ENCODE peak calls at places on chromosomes 2 and 18, in six cellular contexts. One of them, this sample, is unnamed.

GRCh38 chr2:201966691-201967388 is 66.8 kb upstream of the FZD7 start:
- DNase-seq in Kasumi-1: no peak
- DNase-seq in caudate nucleus: no peak
- DNase-seq in NCI-H82: peak
- DNase-seq in HFFc6: no peak
- DNase-seq in pons: no peak
- DNase-seq in this sample: no peak

GRCh38 chr2:9335322-9335754 is 88.0 kb downstream of the ITGB1BP1 start:
- DNase-seq in Kasumi-1: no peak
- DNase-seq in caudate nucleus: no peak
- DNase-seq in NCI-H82: no peak
- DNase-seq in HFFc6: no peak
- DNase-seq in pons: no peak
- DNase-seq in this sample: no peak

GRCh38 chr18:35620765-35621164 is 39.2 kb downstream of the GALNT1 start:
- DNase-seq in Kasumi-1: no peak
- DNase-seq in caudate nucleus: no peak
- DNase-seq in NCI-H82: no peak
- DNase-seq in HFFc6: no peak
- DNase-seq in pons: peak
- DNase-seq in this sample: peak

GRCh38 chr2:124911560-124911959 is 886.5 kb downstream of the CNTNAP5 start:
- DNase-seq in Kasumi-1: no peak
- DNase-seq in caudate nucleus: no peak
- DNase-seq in NCI-H82: no peak
- DNase-seq in HFFc6: no peak
- DNase-seq in pons: peak
- DNase-seq in this sample: no peak

GRCh38 chr2:29463181-29463900 is 348.1 kb downstream of the CLIP4 start:
- DNase-seq in Kasumi-1: no peak
- DNase-seq in caudate nucleus: no peak
- DNase-seq in NCI-H82: no peak
- DNase-seq in HFFc6: peak
- DNase-seq in pons: no peak
- DNase-seq in this sample: no peak

GRCh38 chr2:54546518-54546917 is 90.4 kb downstream of the SPTBN1 start:
- DNase-seq in Kasumi-1: no peak
- DNase-seq in caudate nucleus: no peak
- DNase-seq in NCI-H82: no peak
- DNase-seq in HFFc6: no peak
- DNase-seq in pons: no peak
- DNase-seq in this sample: no peak

GRCh38 chr2:237213325-237214040 is 127.8 kb downstream of the COPS8 start:
- DNase-seq in Kasumi-1: no peak
- DNase-seq in caudate nucleus: no peak
- DNase-seq in NCI-H82: no peak
- DNase-seq in HFFc6: peak
- DNase-seq in pons: no peak
- DNase-seq in this sample: no peak

GRCh38 chr2:184316911-184317310 is 281.4 kb upstream of the ZNF804A start:
- DNase-seq in Kasumi-1: no peak
- DNase-seq in caudate nucleus: no peak
- DNase-seq in NCI-H82: no peak
- DNase-seq in HFFc6: no peak
- DNase-seq in pons: no peak
- DNase-seq in this sample: no peak

GRCh38 chr18:48767090-48767670 is 183.6 kb downstream of the SMAD7 start:
- DNase-seq in Kasumi-1: no peak
- DNase-seq in caudate nucleus: no peak
- DNase-seq in NCI-H82: no peak
- DNase-seq in HFFc6: peak
- DNase-seq in pons: no peak
- DNase-seq in this sample: no peak

GRCh38 chr2:12727085-12727484 is 10.3 kb downstream of the TRIB2 start:
- DNase-seq in Kasumi-1: no peak
- DNase-seq in caudate nucleus: no peak
- DNase-seq in NCI-H82: no peak
- DNase-seq in HFFc6: no peak
- DNase-seq in pons: no peak
- DNase-seq in this sample: no peak

GRCh38 chr18:23735021-23735464 is 45.8 kb downstream of the LAMA3 start:
- DNase-seq in Kasumi-1: no peak
- DNase-seq in caudate nucleus: no peak
- DNase-seq in NCI-H82: no peak
- DNase-seq in HFFc6: no peak
- DNase-seq in pons: no peak
- DNase-seq in this sample: no peak

GRCh38 chr2:143819190-143819735 is 690.0 kb downstream of the ARHGAP15 start:
- DNase-seq in Kasumi-1: peak
- DNase-seq in caudate nucleus: no peak
- DNase-seq in NCI-H82: no peak
- DNase-seq in HFFc6: no peak
- DNase-seq in pons: no peak
- DNase-seq in this sample: no peak

GRCh38 chr18:13217466-13217961 is 1.0 kb upstream of the LDLRAD4 start:
- DNase-seq in Kasumi-1: peak
- DNase-seq in caudate nucleus: peak
- DNase-seq in NCI-H82: peak
- DNase-seq in HFFc6: no peak
- DNase-seq in pons: peak
- DNase-seq in this sample: no peak

GRCh38 chr18:76530846-76531245 is 35.8 kb upstream of the ZNF516 start:
- DNase-seq in Kasumi-1: no peak
- DNase-seq in caudate nucleus: no peak
- DNase-seq in NCI-H82: peak
- DNase-seq in HFFc6: no peak
- DNase-seq in pons: no peak
- DNase-seq in this sample: no peak

GRCh38 chr2:237156131-237156856 is 70.6 kb downstream of the COPS8 start:
- DNase-seq in Kasumi-1: no peak
- DNase-seq in caudate nucleus: no peak
- DNase-seq in NCI-H82: no peak
- DNase-seq in HFFc6: peak
- DNase-seq in pons: no peak
- DNase-seq in this sample: peak

GRCh38 chr18:33577688-33578370 is at the start of gene ASXL3:
- DNase-seq in Kasumi-1: no peak
- DNase-seq in caudate nucleus: peak
- DNase-seq in NCI-H82: peak
- DNase-seq in HFFc6: no peak
- DNase-seq in pons: peak
- DNase-seq in this sample: no peak

GRCh38 chr2:3491306-3491705 is 28.0 kb downstream of the ADI1 start:
- DNase-seq in Kasumi-1: peak
- DNase-seq in caudate nucleus: no peak
- DNase-seq in NCI-H82: peak
- DNase-seq in HFFc6: no peak
- DNase-seq in pons: peak
- DNase-seq in this sample: no peak

GRCh38 chr2:100561191-100561590 is 1.6 kb upstream of the PDCL3 start:
- DNase-seq in Kasumi-1: no peak
- DNase-seq in caudate nucleus: no peak
- DNase-seq in NCI-H82: no peak
- DNase-seq in HFFc6: no peak
- DNase-seq in pons: peak
- DNase-seq in this sample: no peak

GRCh38 chr18:57534535-57534934 is 52.0 kb downstream of the FECH start:
- DNase-seq in Kasumi-1: no peak
- DNase-seq in caudate nucleus: no peak
- DNase-seq in NCI-H82: peak
- DNase-seq in HFFc6: no peak
- DNase-seq in pons: no peak
- DNase-seq in this sample: no peak

GRCh38 chr18:70195014-70195614 is 10.4 kb downstream of the RTTN start:
- DNase-seq in Kasumi-1: no peak
- DNase-seq in caudate nucleus: no peak
- DNase-seq in NCI-H82: no peak
- DNase-seq in HFFc6: no peak
- DNase-seq in pons: no peak
- DNase-seq in this sample: no peak

GRCh38 chr2:226583715-226584114 is 215.9 kb downstream of the IRS1 start:
- DNase-seq in Kasumi-1: no peak
- DNase-seq in caudate nucleus: no peak
- DNase-seq in NCI-H82: no peak
- DNase-seq in HFFc6: peak
- DNase-seq in pons: no peak
- DNase-seq in this sample: no peak

GRCh38 chr2:179107737-179108136 is 57.8 kb upstream of the CCDC141 start:
- DNase-seq in Kasumi-1: no peak
- DNase-seq in caudate nucleus: no peak
- DNase-seq in NCI-H82: no peak
- DNase-seq in HFFc6: no peak
- DNase-seq in pons: no peak
- DNase-seq in this sample: no peak

GRCh38 chr2:119174993-119175347 is 16.4 kb upstream of the C1QL2 start:
- DNase-seq in Kasumi-1: no peak
- DNase-seq in caudate nucleus: no peak
- DNase-seq in NCI-H82: no peak
- DNase-seq in HFFc6: no peak
- DNase-seq in pons: no peak
- DNase-seq in this sample: no peak

GRCh38 chr18:62413189-62413588 is 88.1 kb downstream of the TNFRSF11A start:
- DNase-seq in Kasumi-1: no peak
- DNase-seq in caudate nucleus: no peak
- DNase-seq in NCI-H82: no peak
- DNase-seq in HFFc6: no peak
- DNase-seq in pons: no peak
- DNase-seq in this sample: no peak

GRCh38 chr2:128347701-128348504 is 29.2 kb upstream of the HS6ST1 start:
- DNase-seq in Kasumi-1: no peak
- DNase-seq in caudate nucleus: peak
- DNase-seq in NCI-H82: no peak
- DNase-seq in HFFc6: peak
- DNase-seq in pons: peak
- DNase-seq in this sample: no peak

GRCh38 chr2:6896930-6897759 is 19.6 kb downstream of the RSAD2 start:
- DNase-seq in Kasumi-1: peak
- DNase-seq in caudate nucleus: no peak
- DNase-seq in NCI-H82: peak
- DNase-seq in HFFc6: no peak
- DNase-seq in pons: peak
- DNase-seq in this sample: no peak

GRCh38 chr2:68740184-68740914 is 5.7 kb downstream of the ARHGAP25 start:
- DNase-seq in Kasumi-1: no peak
- DNase-seq in caudate nucleus: no peak
- DNase-seq in NCI-H82: no peak
- DNase-seq in HFFc6: no peak
- DNase-seq in pons: no peak
- DNase-seq in this sample: no peak

GRCh38 chr2:205770557-205770956 is 88.3 kb downstream of the NRP2 start:
- DNase-seq in Kasumi-1: no peak
- DNase-seq in caudate nucleus: no peak
- DNase-seq in NCI-H82: peak
- DNase-seq in HFFc6: no peak
- DNase-seq in pons: no peak
- DNase-seq in this sample: no peak

GRCh38 chr2:194383404-194383803 is 1273.6 kb upstream of the SLC39A10 start:
- DNase-seq in Kasumi-1: peak
- DNase-seq in caudate nucleus: no peak
- DNase-seq in NCI-H82: peak
- DNase-seq in HFFc6: no peak
- DNase-seq in pons: no peak
- DNase-seq in this sample: no peak

GRCh38 chr18:79603321-79604204 is 76.0 kb upstream of the CTDP1 start:
- DNase-seq in Kasumi-1: no peak
- DNase-seq in caudate nucleus: no peak
- DNase-seq in NCI-H82: no peak
- DNase-seq in HFFc6: no peak
- DNase-seq in pons: no peak
- DNase-seq in this sample: no peak